ENCODE peak calls at places on chromosome 19, in six cellular contexts. One of them, this sample, is unnamed.

GRCh38 chr19:36488816-36489138 is 584 bp downstream of the ZNF566 start:
- DNase-seq in foreskin melanocyte: no peak
- DNase-seq in astrocyte of the cerebellum: no peak
- DNase-seq in NCI-H774: no peak
- DNase-seq in activated naive CD4-positive, alpha-beta T cell: peak; percentile 9
- DNase-seq in activated T-cell treated with anti-CD3 and anti-CD28 coated beads for 1 hour: peak; percentile 20
- DNase-seq in this sample: peak; percentile 44

GRCh38 chr19:38429055-38429810 is 3.2 kb upstream of the RASGRP4 start:
- DNase-seq in astrocyte of the cerebellum: no peak
- DNase-seq in activated T-cell treated with anti-CD3 and anti-CD28 coated beads for 1 hour: no peak
- DNase-seq in NCI-H774: no peak
- DNase-seq in foreskin melanocyte: peak; percentile 66
- DNase-seq in activated naive CD4-positive, alpha-beta T cell: no peak
- DNase-seq in this sample: no peak

GRCh38 chr19:8567522-8568172 is 9.6 kb downstream of the MYO1F start:
- DNase-seq in NCI-H774: no peak
- DNase-seq in activated naive CD4-positive, alpha-beta T cell: no peak
- DNase-seq in astrocyte of the cerebellum: no peak
- DNase-seq in activated T-cell treated with anti-CD3 and anti-CD28 coated beads for 1 hour: no peak
- DNase-seq in foreskin melanocyte: no peak
- DNase-seq in this sample: peak; percentile 18

GRCh38 chr19:48539503-48540096 is 12.4 kb upstream of the SULT2B1 start:
- DNase-seq in astrocyte of the cerebellum: no peak
- DNase-seq in NCI-H774: peak; percentile 90
- DNase-seq in activated naive CD4-positive, alpha-beta T cell: no peak
- DNase-seq in activated T-cell treated with anti-CD3 and anti-CD28 coated beads for 1 hour: no peak
- DNase-seq in foreskin melanocyte: peak; percentile 71
- DNase-seq in this sample: no peak

GRCh38 chr19:56138069-56138468 is 3.0 kb upstream of the ZNF444 start:
- DNase-seq in foreskin melanocyte: no peak
- DNase-seq in NCI-H774: no peak
- DNase-seq in activated naive CD4-positive, alpha-beta T cell: no peak
- DNase-seq in activated T-cell treated with anti-CD3 and anti-CD28 coated beads for 1 hour: no peak
- DNase-seq in astrocyte of the cerebellum: no peak
- DNase-seq in this sample: no peak

GRCh38 chr19:10543420-10544241 is at the start of gene ATG4D:
- DNase-seq in foreskin melanocyte: peak; percentile 35
- DNase-seq in NCI-H774: peak; percentile 85
- DNase-seq in activated naive CD4-positive, alpha-beta T cell: peak; percentile 87
- DNase-seq in activated T-cell treated with anti-CD3 and anti-CD28 coated beads for 1 hour: peak; percentile 74
- DNase-seq in astrocyte of the cerebellum: no peak
- DNase-seq in this sample: peak; percentile 86

GRCh38 chr19:48629599-48630288 is 7.4 kb downstream of the DBP start:
- DNase-seq in activated naive CD4-positive, alpha-beta T cell: peak; percentile 27
- DNase-seq in foreskin melanocyte: no peak
- DNase-seq in activated T-cell treated with anti-CD3 and anti-CD28 coated beads for 1 hour: no peak
- DNase-seq in astrocyte of the cerebellum: no peak
- DNase-seq in NCI-H774: no peak
- DNase-seq in this sample: peak; percentile 65

GRCh38 chr19:2049741-2050348 is 1.2 kb downstream of the MKNK2 start:
- DNase-seq in foreskin melanocyte: no peak
- DNase-seq in astrocyte of the cerebellum: no peak
- DNase-seq in NCI-H774: peak; percentile 41
- DNase-seq in activated T-cell treated with anti-CD3 and anti-CD28 coated beads for 1 hour: peak; percentile 50
- DNase-seq in activated naive CD4-positive, alpha-beta T cell: peak; percentile 57
- DNase-seq in this sample: peak; percentile 67

GRCh38 chr19:35141627-35142401 is 1.2 kb upstream of the FXYD7 start:
- DNase-seq in astrocyte of the cerebellum: no peak
- DNase-seq in NCI-H774: no peak
- DNase-seq in activated T-cell treated with anti-CD3 and anti-CD28 coated beads for 1 hour: no peak
- DNase-seq in foreskin melanocyte: no peak
- DNase-seq in activated naive CD4-positive, alpha-beta T cell: peak; percentile 34
- DNase-seq in this sample: no peak

GRCh38 chr19:39428309-39429112 is 7.2 kb downstream of the RPS16 start:
- DNase-seq in foreskin melanocyte: no peak
- DNase-seq in NCI-H774: no peak
- DNase-seq in activated T-cell treated with anti-CD3 and anti-CD28 coated beads for 1 hour: no peak
- DNase-seq in activated naive CD4-positive, alpha-beta T cell: no peak
- DNase-seq in astrocyte of the cerebellum: peak; percentile 89
- DNase-seq in this sample: peak; percentile 80

GRCh38 chr19:6260912-6261636 is 18.7 kb downstream of the MLLT1 start:
- DNase-seq in activated T-cell treated with anti-CD3 and anti-CD28 coated beads for 1 hour: no peak
- DNase-seq in NCI-H774: no peak
- DNase-seq in astrocyte of the cerebellum: no peak
- DNase-seq in activated naive CD4-positive, alpha-beta T cell: peak; percentile 27
- DNase-seq in foreskin melanocyte: no peak
- DNase-seq in this sample: no peak

GRCh38 chr19:15423130-15423529 is 4.3 kb upstream of the AKAP8L start:
- DNase-seq in foreskin melanocyte: no peak
- DNase-seq in activated naive CD4-positive, alpha-beta T cell: no peak
- DNase-seq in activated T-cell treated with anti-CD3 and anti-CD28 coated beads for 1 hour: no peak
- DNase-seq in astrocyte of the cerebellum: no peak
- DNase-seq in NCI-H774: no peak
- DNase-seq in this sample: no peak

GRCh38 chr19:13093407-13094284 is 9.0 kb downstream of the LYL1 start:
- DNase-seq in NCI-H774: peak; percentile 61
- DNase-seq in astrocyte of the cerebellum: peak; percentile 77
- DNase-seq in activated naive CD4-positive, alpha-beta T cell: peak; percentile 76
- DNase-seq in foreskin melanocyte: peak; percentile 66
- DNase-seq in activated T-cell treated with anti-CD3 and anti-CD28 coated beads for 1 hour: peak; percentile 82
- DNase-seq in this sample: peak; percentile 82

GRCh38 chr19:3520166-3521103 is 14.3 kb downstream of the FZR1 start:
- DNase-seq in astrocyte of the cerebellum: no peak
- DNase-seq in NCI-H774: peak; percentile 53
- DNase-seq in activated T-cell treated with anti-CD3 and anti-CD28 coated beads for 1 hour: no peak
- DNase-seq in foreskin melanocyte: no peak
- DNase-seq in activated naive CD4-positive, alpha-beta T cell: no peak
- DNase-seq in this sample: no peak

GRCh38 chr19:33702606-33703437 is 81.1 kb downstream of the CHST8 start:
- DNase-seq in activated naive CD4-positive, alpha-beta T cell: no peak
- DNase-seq in activated T-cell treated with anti-CD3 and anti-CD28 coated beads for 1 hour: no peak
- DNase-seq in foreskin melanocyte: no peak
- DNase-seq in astrocyte of the cerebellum: no peak
- DNase-seq in NCI-H774: no peak
- DNase-seq in this sample: no peak

This sample was measured in testis.